ENCODE peak calls at places on chromosomes 12 and 14, in eight cellular contexts. L is heart right ventricle, I is coronary artery, H is epithelial cell of esophagus, F is endothelial cell, Z is foreskin keratinocyte, K is A549, W is tibial nerve. Y is an unnamed sample.

GRCh38 chr12:132449565-132450390 is 40.2 kb upstream of the FBRSL1 start:
- DNase-seq in L (no peak), I (no peak), H (no peak), F (no peak), Z (no peak), K (no peak), W (no peak), Y (no peak)

GRCh38 chr12:25322918-25323773 is 72.4 kb upstream of the KRAS start:
- DNase-seq in L (no peak), I (no peak), H (peak; percentile 38), F (no peak), Z (no peak), K (no peak), W (no peak), Y (no peak)

GRCh38 chr12:52667509-52667908 is 12.7 kb downstream of the KRT1 start:
- DNase-seq in L (no peak), I (no peak), H (no peak), F (no peak), Z (no peak), K (peak; percentile 33), W (no peak), Y (no peak)

GRCh38 chr12:848519-849191 is 96.3 kb downstream of the WNK1 start:
- DNase-seq in L (no peak), I (no peak), H (peak; percentile 21), F (no peak), Z (no peak), K (no peak), W (no peak), Y (no peak)

GRCh38 chr14:65594153-65594881 is 181.8 kb downstream of the FUT8 start:
- DNase-seq in L (no peak), I (no peak), H (peak; percentile 23), F (no peak), Z (no peak), K (peak; percentile 39), W (no peak), Y (peak; percentile 30)

GRCh38 chr12:119689935-119690500 is 22.1 kb downstream of the PRKAB1 start:
- DNase-seq in L (no peak), I (no peak), H (no peak), F (no peak), Z (no peak), K (no peak), W (no peak), Y (no peak)

GRCh38 chr12:1500095-1500801 is 94.1 kb downstream of the FBXL14 start:
- DNase-seq in L (peak; percentile 71), I (no peak), H (no peak), F (no peak), Z (no peak), K (peak; percentile 79), W (peak; percentile 34), Y (no peak)

GRCh38 chr12:104975621-104976343 is 10.3 kb upstream of the NOPCHAP1 start:
- DNase-seq in L (no peak), I (no peak), H (peak; percentile 83), F (no peak), Z (peak; percentile 56), K (no peak), W (no peak), Y (no peak)

GRCh38 chr14:75430526-75430925 is 2.7 kb downstream of the JDP2 start:
- DNase-seq in L (peak; percentile 43), I (peak; percentile 72), H (no peak), F (no peak), Z (no peak), K (no peak), W (peak; percentile 36), Y (no peak)

GRCh38 chr14:65745396-65746190 is 333.1 kb downstream of the FUT8 start:
- DNase-seq in L (no peak), I (no peak), H (peak; percentile 25), F (no peak), Z (no peak), K (no peak), W (no peak), Y (no peak)

GRCh38 chr14:61542848-61543790 is 152.2 kb upstream of the HIF1A start:
- DNase-seq in L (no peak), I (no peak), H (no peak), F (no peak), Z (no peak), K (no peak), W (no peak), Y (no peak)

GRCh38 chr14:38481939-38482678 is 226.2 kb upstream of the CLEC14A start:
- DNase-seq in L (no peak), I (no peak), H (peak; percentile 8), F (no peak), Z (no peak), K (peak; percentile 29), W (no peak), Y (no peak)

GRCh38 chr12:113479578-113480335 is 8.1 kb upstream of the LHX5 start:
- DNase-seq in L (peak; percentile 46), I (no peak), H (peak; percentile 47), F (peak; percentile 84), Z (no peak), K (no peak), W (no peak), Y (peak; percentile 98)

GRCh38 chr14:95349241-95349640 is 29.5 kb upstream of the CLMN start:
- DNase-seq in L (no peak), I (no peak), H (no peak), F (no peak), Z (no peak), K (no peak), W (no peak), Y (no peak)

GRCh38 chr14:99549684-99550083 is 54.3 kb downstream of the CCDC85C start:
- DNase-seq in L (no peak), I (no peak), H (no peak), F (no peak), Z (no peak), K (no peak), W (no peak), Y (no peak)

GRCh38 chr12:124512667-124513296 is 54.6 kb downstream of the NCOR2 start:
- DNase-seq in L (peak; percentile 90), I (peak; percentile 92), H (peak; percentile 95), F (peak; percentile 46), Z (peak; percentile 63), K (peak; percentile 84), W (peak; percentile 86), Y (no peak)

GRCh38 chr12:123714302-123714627 is 2.1 kb downstream of the ATP6V0A2 start:
- DNase-seq in L (no peak), I (no peak), H (no peak), F (no peak), Z (no peak), K (no peak), W (no peak), Y (no peak)

GRCh38 chr14:24179961-24180726 is 8.3 kb downstream of the REC8 start:
- DNase-seq in L (no peak), I (peak; percentile 74), H (peak; percentile 39), F (no peak), Z (no peak), K (no peak), W (no peak), Y (no peak)

GRCh38 chr12:92496790-92497189 is 206.0 kb upstream of the PLEKHG7 start:
- DNase-seq in L (no peak), I (no peak), H (peak; percentile 29), F (no peak), Z (no peak), K (no peak), W (no peak), Y (no peak)

GRCh38 chr12:15856097-15856982 is 25.8 kb upstream of the STRAP start:
- DNase-seq in L (peak; percentile 62), I (no peak), H (peak; percentile 72), F (peak; percentile 49), Z (no peak), K (peak; percentile 78), W (no peak), Y (peak; percentile 37)

GRCh38 chr14:103136388-103137271 is 13.4 kb downstream of the TNFAIP2 start:
- DNase-seq in L (no peak), I (no peak), H (peak; percentile 77), F (no peak), Z (peak; percentile 46), K (peak; percentile 69), W (no peak), Y (no peak)

GRCh38 chr12:60269611-60270269 is 673.9 kb downstream of the SLC16A7 start:
- DNase-seq in L (no peak), I (no peak), H (no peak), F (no peak), Z (no peak), K (no peak), W (no peak), Y (no peak)

GRCh38 chr14:33343016-33343415 is 404.3 kb downstream of the NPAS3 start:
- DNase-seq in L (no peak), I (no peak), H (no peak), F (no peak), Z (no peak), K (no peak), W (no peak), Y (no peak)

GRCh38 chr14:50875359-50876090 is 3.7 kb downstream of the ABHD12B start:
- DNase-seq in L (no peak), I (no peak), H (no peak), F (no peak), Z (no peak), K (no peak), W (no peak), Y (no peak)

DNA sequence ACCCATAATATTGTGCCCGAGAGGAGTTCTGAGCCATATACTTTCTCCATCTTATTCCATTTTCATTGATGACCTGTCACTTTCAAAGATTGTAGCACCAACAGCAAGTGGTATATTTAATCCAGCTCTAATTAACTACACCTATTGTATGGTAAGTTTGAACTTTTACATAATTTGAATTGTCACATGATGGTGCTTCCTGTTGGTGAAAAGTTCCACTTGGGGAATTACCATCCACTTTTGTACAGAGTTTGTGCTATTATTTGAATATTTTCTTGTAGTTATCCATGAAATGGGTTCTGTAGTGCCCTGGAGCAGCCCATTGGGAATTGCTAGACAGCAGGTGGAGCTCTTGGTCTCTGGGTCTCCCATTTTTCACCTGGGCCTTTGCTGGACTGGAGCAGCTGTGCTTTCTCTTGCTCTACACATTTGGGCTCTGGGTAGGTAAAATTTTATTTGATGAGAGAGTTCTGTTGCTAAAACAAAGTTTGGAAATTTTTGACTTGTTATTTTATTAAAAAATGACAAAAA is 3.0 kb downstream of the SMCO3 start:
- DNase-seq in L (no peak), I (no peak), H (peak; percentile 55), F (peak; percentile 53), Z (no peak), K (peak; percentile 58), W (no peak), Y (no peak)
- TF ChIP-seq CTCF in L (no peak), I (no peak), H (peak; percentile 75), F (no peak), Z (peak; percentile 76), K (peak; percentile 89), W (peak; percentile 20), Y (no peak)

GRCh38 chr12:116406529-116406928 is 129.0 kb upstream of the MED13L start:
- DNase-seq in L (peak; percentile 84), I (peak; percentile 95), H (peak; percentile 93), F (no peak), Z (no peak), K (peak; percentile 95), W (peak; percentile 90), Y (peak; percentile 76)
- TF ChIP-seq CTCF in L (no peak), I (no peak), H (peak; percentile 13), F (no peak), Z (peak; percentile 40), K (no peak), W (no peak), Y (no peak)

GRCh38 chr12:126856958-126857357 is 1410.0 kb upstream of the TMEM132C start:
- DNase-seq in L (no peak), I (no peak), H (no peak), F (no peak), Z (no peak), K (no peak), W (no peak), Y (no peak)
- TF ChIP-seq CTCF in L (no peak), I (no peak), H (no peak), F (no peak), Z (no peak), K (no peak), W (no peak), Y (no peak)

GRCh38 chr12:10366875-10367274 is 23.0 kb downstream of the KLRK1 start:
- DNase-seq in L (no peak), I (no peak), H (peak; percentile 37), F (no peak), Z (no peak), K (peak; percentile 70), W (no peak), Y (no peak)
- TF ChIP-seq CTCF in L (no peak), I (no peak), H (peak; percentile 35), F (no peak), Z (peak; percentile 65), K (peak; percentile 72), W (no peak), Y (no peak)